ENCODE peak calls at places on chromosomes 1 and 21, in ten cellular contexts. R, H, M, V, U, J, L, W, C and I are unnamed samples.

GRCh38 chr1:164771568-164772350 is 212.8 kb downstream of the PBX1 start:
- DNase-seq in R (no peak), H (peak), M (peak), V (no peak), U (peak), J (no peak), L (no peak), W (peak), C (no peak), I (no peak)

GRCh38 chr1:185309566-185309965 is 7.5 kb downstream of the IVNS1ABP start:
- DNase-seq in R (no peak), H (no peak), M (peak), V (no peak), U (no peak), J (no peak), L (no peak), W (no peak), C (no peak), I (no peak)

GRCh38 chr1:116737855-116738318 is 16.3 kb upstream of the CD2 start:
- DNase-seq in R (no peak), H (no peak), M (no peak), V (no peak), U (no peak), J (no peak), L (no peak), W (no peak), C (no peak), I (peak)

GRCh38 chr1:168689726-168690602 is 39.0 kb downstream of the DPT start:
- DNase-seq in R (no peak), H (no peak), M (peak), V (no peak), U (no peak), J (no peak), L (no peak), W (no peak), C (peak), I (no peak)

GRCh38 chr21:46052703-46053651 is 44.9 kb upstream of the COL6A2 start:
- DNase-seq in R (no peak), H (no peak), M (peak), V (no peak), U (no peak), J (peak), L (peak), W (peak), C (peak), I (peak)

GRCh38 chr1:206787956-206788355 is 15.7 kb upstream of the IL10 start:
- DNase-seq in R (no peak), H (no peak), M (no peak), V (no peak), U (no peak), J (no peak), L (no peak), W (no peak), C (no peak), I (no peak)

GRCh38 chr1:59484090-59484489 is 187.2 kb downstream of the FGGY start:
- DNase-seq in R (no peak), H (no peak), M (peak), V (no peak), U (no peak), J (no peak), L (no peak), W (no peak), C (peak), I (no peak)

GRCh38 chr1:203425668-203425999 is 50.0 kb upstream of the PRELP start:
- DNase-seq in R (no peak), H (no peak), M (no peak), V (no peak), U (no peak), J (no peak), L (no peak), W (no peak), C (no peak), I (no peak)

GRCh38 chr1:170711682-170712081 is 47.8 kb downstream of the PRRX1 start:
- DNase-seq in R (no peak), H (no peak), M (peak), V (no peak), U (no peak), J (no peak), L (no peak), W (no peak), C (peak), I (no peak)

GRCh38 chr1:20932437-20932977 is 145.4 kb upstream of the HP1BP3 start:
- DNase-seq in R (no peak), H (no peak), M (no peak), V (no peak), U (no peak), J (no peak), L (no peak), W (no peak), C (no peak), I (peak)

GRCh38 chr1:234750922-234751595 is 141.1 kb upstream of the IRF2BP2 start:
- DNase-seq in R (no peak), H (no peak), M (no peak), V (no peak), U (no peak), J (no peak), L (no peak), W (no peak), C (no peak), I (no peak)

GRCh38 chr1:107965112-107965991 is at the start of gene VAV3:
- DNase-seq in R (peak), H (peak), M (peak), V (peak), U (no peak), J (peak), L (peak), W (no peak), C (peak), I (peak)

GRCh38 chr1:119773711-119774241 is 5.1 kb upstream of the HMGCS2 start:
- DNase-seq in R (no peak), H (no peak), M (peak), V (no peak), U (no peak), J (no peak), L (no peak), W (no peak), C (no peak), I (no peak)

GRCh38 chr1:38235705-38236104 is 189.1 kb upstream of the POU3F1 start:
- DNase-seq in R (no peak), H (no peak), M (peak), V (no peak), U (no peak), J (no peak), L (no peak), W (no peak), C (peak), I (no peak)

GRCh38 chr1:79040424-79041089 is 34.0 kb upstream of the ADGRL4 start:
- DNase-seq in R (no peak), H (no peak), M (no peak), V (no peak), U (no peak), J (no peak), L (no peak), W (no peak), C (no peak), I (no peak)

GRCh38 chr1:97844552-97845089 is 76.2 kb downstream of the DPYD start:
- DNase-seq in R (no peak), H (no peak), M (no peak), V (no peak), U (no peak), J (no peak), L (no peak), W (no peak), C (no peak), I (no peak)

GRCh38 chr1:15401391-15402055 is 8.2 kb upstream of the EFHD2 start:
- DNase-seq in R (no peak), H (no peak), M (no peak), V (no peak), U (no peak), J (no peak), L (no peak), W (no peak), C (no peak), I (no peak)

GRCh38 chr1:38061883-38062328 is 15.3 kb upstream of the POU3F1 start:
- DNase-seq in R (no peak), H (no peak), M (no peak), V (no peak), U (no peak), J (no peak), L (no peak), W (no peak), C (no peak), I (no peak)

GRCh38 chr1:169327875-169328274 is 39.7 kb downstream of the NME7 start:
- DNase-seq in R (no peak), H (no peak), M (no peak), V (no peak), U (no peak), J (no peak), L (no peak), W (no peak), C (no peak), I (no peak)

GRCh38 chr1:38529337-38529860 is 330.2 kb downstream of the RRAGC start:
- DNase-seq in R (no peak), H (no peak), M (no peak), V (no peak), U (no peak), J (no peak), L (no peak), W (no peak), C (no peak), I (no peak)

GRCh38 chr1:226787638-226788037 is 48.6 kb upstream of the ITPKB start:
- DNase-seq in R (no peak), H (no peak), M (no peak), V (no peak), U (no peak), J (no peak), L (no peak), W (no peak), C (no peak), I (no peak)

GRCh38 chr1:226785805-226786204 is 46.7 kb upstream of the ITPKB start:
- DNase-seq in R (no peak), H (no peak), M (no peak), V (no peak), U (no peak), J (no peak), L (no peak), W (no peak), C (no peak), I (no peak)

GRCh38 chr1:226786550-226786949 is 47.5 kb upstream of the ITPKB start:
- DNase-seq in R (no peak), H (no peak), M (no peak), V (no peak), U (no peak), J (no peak), L (no peak), W (no peak), C (no peak), I (no peak)

GRCh38 chr1:226788965-226789364 is 49.9 kb upstream of the ITPKB start:
- DNase-seq in R (no peak), H (no peak), M (no peak), V (no peak), U (no peak), J (no peak), L (no peak), W (no peak), C (no peak), I (no peak)

GRCh38 chr1:226787071-226787470 is 48.0 kb upstream of the ITPKB start:
- DNase-seq in R (no peak), H (no peak), M (no peak), V (no peak), U (no peak), J (no peak), L (no peak), W (no peak), C (no peak), I (no peak)
- TF ChIP-seq CTCF in R (no peak), H (no peak), M (no peak), V (no peak), U (no peak), J (no peak), L (no peak), W (no peak), C (no peak), I (no peak)

GRCh38 chr1:109573785-109574184 is 25.4 kb downstream of the GNAI3 start:
- DNase-seq in R (no peak), H (no peak), M (no peak), V (no peak), U (no peak), J (no peak), L (no peak), W (no peak), C (no peak), I (no peak)
- TF ChIP-seq CTCF in R (no peak), H (no peak), M (no peak), V (no peak), U (no peak), J (no peak), L (no peak), W (no peak), C (no peak), I (no peak)

GRCh38 chr1:159924025-159924790 is 1.1 kb downstream of the TAGLN2 start:
- DNase-seq in R (peak), H (peak), M (peak), V (peak), U (peak), J (peak), L (peak), W (peak), C (peak), I (peak)
- TF ChIP-seq CTCF in R (no peak), H (no peak), M (no peak), V (no peak), U (no peak), J (no peak), L (peak), W (no peak), C (no peak), I (no peak)

GRCh38 chr1:182015360-182015759 is 46.2 kb downstream of the ZNF648 start:
- DNase-seq in R (no peak), H (no peak), M (no peak), V (no peak), U (no peak), J (no peak), L (no peak), W (no peak), C (no peak), I (no peak)
- TF ChIP-seq CTCF in R (no peak), H (no peak), M (no peak), V (peak), U (no peak), J (no peak), L (no peak), W (no peak), C (no peak), I (no peak)

GRCh38 chr1:201026234-201026633 is 2.7 kb upstream of the KIF21B start:
- DNase-seq in R (no peak), H (no peak), M (no peak), V (no peak), U (no peak), J (no peak), L (no peak), W (no peak), C (no peak), I (no peak)

GRCh38 chr1:201023517-201023902 is at the start of gene KIF21B:
- DNase-seq in R (peak), H (peak), M (peak), V (peak), U (peak), J (peak), L (peak), W (no peak), C (no peak), I (peak)

GRCh38 chr1:201024251-201024998 is 911 bp upstream of the KIF21B start:
- DNase-seq in R (no peak), H (no peak), M (no peak), V (peak), U (no peak), J (no peak), L (no peak), W (no peak), C (no peak), I (no peak)

GRCh38 chr1:201026746-201027145 is 3.2 kb upstream of the KIF21B start:
- DNase-seq in R (no peak), H (no peak), M (no peak), V (no peak), U (no peak), J (no peak), L (no peak), W (no peak), C (no peak), I (no peak)

GRCh38 chr1:201025571-201026002 is 2.1 kb upstream of the KIF21B start:
- DNase-seq in R (no peak), H (no peak), M (peak), V (no peak), U (no peak), J (no peak), L (no peak), W (no peak), C (no peak), I (peak)
- TF ChIP-seq CTCF in R (no peak), H (no peak), M (peak), V (peak), U (peak), J (no peak), L (no peak), W (no peak), C (peak), I (no peak)